ENCODE peak calls at places on chromosomes 7 and 10, in four cellular contexts. L is MCF 10A, W is NCI-H1105, Y is cardiac muscle cell. J is an unnamed sample.

GRCh38 chr10:114110174-114110972 is 63.6 kb downstream of the CCDC186 start:
- DNase-seq in L (peak), W (no peak), Y (no peak), J (no peak)

GRCh38 chr7:115952832-115953231 is 77.7 kb downstream of the TFEC start:
- DNase-seq in L (no peak), W (no peak), Y (no peak), J (no peak)

GRCh38 chr7:83119002-83119358 is 43.7 kb downstream of the PCLO start:
- DNase-seq in L (no peak), W (no peak), Y (no peak), J (no peak)

GRCh38 chr7:48246073-48246472 is 74.8 kb downstream of the ABCA13 start:
- DNase-seq in L (no peak), W (no peak), Y (peak), J (no peak)

GRCh38 chr10:79244841-79245504 is 102.3 kb upstream of the PPIF start:
- DNase-seq in L (no peak), W (no peak), Y (no peak), J (no peak)

GRCh38 chr10:47013469-47014169 is 102.4 kb downstream of the PTPN20 start:
- DNase-seq in L (no peak), W (no peak), Y (no peak), J (no peak)

GRCh38 chr10:12643279-12643678 is 293.9 kb downstream of the CAMK1D start:
- DNase-seq in L (no peak), W (no peak), Y (no peak), J (no peak)

GRCh38 chr10:133159950-133160812 is at the start of gene KNDC1:
- DNase-seq in L (peak), W (no peak), Y (peak), J (peak)

GRCh38 chr7:94129443-94130140 is 125.4 kb upstream of the BET1 start:
- DNase-seq in L (peak), W (no peak), Y (peak), J (peak)

GRCh38 chr7:76000566-76000965 is 6.2 kb upstream of the TMEM120A start:
- DNase-seq in L (no peak), W (no peak), Y (no peak), J (no peak)

GRCh38 chr7:73308074-73308664 is 457 bp downstream of the NSUN5 start:
- DNase-seq in L (peak), W (no peak), Y (peak), J (no peak)

GRCh38 chr10:129704786-129705525 is 237.9 kb downstream of the MGMT start:
- DNase-seq in L (no peak), W (no peak), Y (no peak), J (no peak)

GRCh38 chr7:93697901-93698300 is 123.4 kb upstream of the CALCR start:
- DNase-seq in L (no peak), W (no peak), Y (no peak), J (no peak)

GRCh38 chr7:156475666-156476065 is 164.9 kb upstream of the RNF32 start:
- DNase-seq in L (peak), W (no peak), Y (no peak), J (no peak)

GRCh38 chr7:158849553-158850389 is 6.6 kb upstream of the DYNC2I1 start:
- DNase-seq in L (no peak), W (no peak), Y (no peak), J (no peak)

GRCh38 chr10:66259836-66260235 is 666.0 kb upstream of the LRRTM3 start:
- DNase-seq in L (no peak), W (no peak), Y (no peak), J (no peak)

GRCh38 chr10:42754155-42755027 is 28.2 kb upstream of the BMS1 start:
- DNase-seq in L (no peak), W (no peak), Y (peak), J (peak)

GRCh38 chr7:6437251-6437650 is 10.5 kb downstream of the DAGLB start:
- DNase-seq in L (no peak), W (no peak), Y (no peak), J (no peak)

GRCh38 chr10:69213601-69214311 is 6.4 kb upstream of the HKDC1 start:
- DNase-seq in L (no peak), W (no peak), Y (no peak), J (no peak)

GRCh38 chr7:127760436-127761031 is 108.5 kb downstream of the SND1 start:
- DNase-seq in L (no peak), W (no peak), Y (no peak), J (no peak)

GRCh38 chr7:44062180-44062902 is 3.0 kb downstream of the PGAM2 start:
- DNase-seq in L (no peak), W (no peak), Y (no peak), J (no peak)

GRCh38 chr7:79434098-79434497 is 19.4 kb downstream of the MAGI2 start:
- DNase-seq in L (no peak), W (no peak), Y (no peak), J (no peak)

GRCh38 chr10:87550741-87551140 is 46.0 kb downstream of the MINPP1 start:
- DNase-seq in L (no peak), W (no peak), Y (peak), J (no peak)